ENCODE peak calls at places on chromosomes 2 and 18, in four cellular contexts. U is endodermal cell, M is cardiac fibroblast, A is iPS DF 6.9. Y is an unnamed sample.
A peak's percentile ranks its signal among the peaks of the same experiment; 100 is the strongest.

GRCh38 chr2:202909394-202910192 is 1.9 kb downstream of the WDR12 start:
- DNase-seq in A (no peak), U (no peak), M (peak; percentile 36), Y (no peak)

GRCh38 chr2:231673348-231673770 is 35.0 kb upstream of the PTMA start:
- DNase-seq in A (peak; percentile 87), U (peak; percentile 99), M (no peak), Y (no peak)

GRCh38 chr2:204289066-204289465 is 256.2 kb upstream of the PARD3B start:
- DNase-seq in A (no peak), U (no peak), M (no peak), Y (no peak)

GRCh38 chr2:43714164-43714563 is 37.9 kb upstream of the C1GALT1C1L start:
- DNase-seq in M (peak; percentile 58), U (no peak), A (no peak), Y (peak; percentile 86)

GRCh38 chr2:102895386-102895785 is 133.6 kb downstream of the TMEM182 start:
- DNase-seq in U (peak; percentile 67), M (no peak), A (peak; percentile 7), Y (no peak)

GRCh38 chr2:69122271-69122670 is 109.3 kb downstream of the ANTXR1 start:
- DNase-seq in U (no peak), A (no peak), M (peak; percentile 85), Y (peak; percentile 61)

GRCh38 chr2:8576525-8577157 is 105.2 kb upstream of the ID2 start:
- DNase-seq in A (no peak), M (no peak), U (no peak), Y (no peak)

GRCh38 chr2:143258126-143258892 is 129.1 kb downstream of the ARHGAP15 start:
- DNase-seq in M (no peak), U (no peak), A (no peak), Y (no peak)

GRCh38 chr2:217942731-217943335 is 60.0 kb downstream of the TNS1 start:
- DNase-seq in A (no peak), M (no peak), U (no peak), Y (no peak)

GRCh38 chr2:197777823-197778407 is 7.2 kb downstream of the BOLL start:
- DNase-seq in M (peak; percentile 68), U (peak; percentile 46), A (no peak), Y (peak; percentile 66)

GRCh38 chr2:105381119-105381668 is 17.7 kb downstream of the FHL2 start:
- DNase-seq in U (no peak), A (no peak), M (peak; percentile 36), Y (no peak)

GRCh38 chr2:44290271-44290670 is 15.0 kb downstream of the SLC3A1 start:
- DNase-seq in U (no peak), M (peak; percentile 57), A (no peak), Y (peak; percentile 68)

GRCh38 chr18:44130365-44130942 is 550.2 kb upstream of the SETBP1 start:
- DNase-seq in M (peak; percentile 61), U (peak; percentile 72), A (peak; percentile 35), Y (peak; percentile 64)

GRCh38 chr2:113181491-113182051 is 7.8 kb downstream of the PSD4 start:
- DNase-seq in M (no peak), A (no peak), U (no peak), Y (no peak)

GRCh38 chr2:239467956-239468490 is 67.2 kb upstream of the HDAC4 start:
- DNase-seq in U (peak; percentile 17), M (no peak), A (no peak), Y (no peak)

DNA sequence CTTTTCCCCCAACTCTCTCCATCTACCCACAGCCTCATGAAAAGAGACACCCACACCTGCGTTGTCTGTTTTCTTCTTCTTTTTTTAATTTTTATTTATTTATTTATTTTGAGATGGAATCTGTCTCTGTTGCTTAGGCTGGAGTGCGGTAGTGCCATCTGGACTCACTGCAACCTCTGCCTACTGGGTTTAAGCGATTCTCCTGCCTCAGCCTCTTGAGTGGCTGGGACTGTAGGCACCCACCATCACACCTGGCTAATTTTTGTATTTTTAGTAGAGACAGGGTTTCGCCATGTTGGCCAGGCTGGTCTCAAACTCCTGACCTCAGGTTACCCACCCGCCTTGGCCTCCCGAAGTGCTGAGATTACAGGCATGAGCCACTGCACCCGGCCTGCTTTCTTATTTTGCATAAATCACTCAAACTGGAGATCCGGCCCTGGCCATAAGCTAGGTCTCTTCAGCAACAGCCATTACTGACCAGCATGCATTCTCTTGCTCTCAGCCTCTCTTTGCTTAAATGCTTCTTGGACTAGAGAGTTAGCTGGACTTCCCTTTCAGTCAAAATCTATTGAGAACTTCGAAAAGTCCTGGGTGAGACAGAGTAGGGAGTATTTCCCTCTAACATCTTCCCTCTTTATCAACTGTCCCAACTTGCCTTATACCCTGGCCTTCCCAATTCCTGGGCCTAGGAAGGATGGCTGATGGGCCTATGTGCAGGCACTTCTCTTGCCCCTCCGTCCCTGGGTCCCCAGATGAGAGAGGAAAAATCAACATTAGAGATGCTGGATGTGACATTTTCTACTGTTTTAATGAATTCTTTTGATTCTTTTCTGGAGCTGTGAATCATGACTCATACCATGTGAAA is 27.3 kb downstream of the MYCN start:
- DNase-seq in A (no peak), U (peak; percentile 37), M (no peak), Y (no peak)
- H3K4me3 ChIP-seq in A (no peak overlapping the region), U (no peak overlapping the region), M (no peak overlapping the region), Y (no peak overlapping the region)

GRCh38 chr2:170925923-170926322 is 3.1 kb upstream of the GORASP2 start:
- DNase-seq in A (no peak), M (no peak), U (no peak), Y (no peak)

GRCh38 chr2:170926743-170927297 is 2.2 kb upstream of the GORASP2 start:
- DNase-seq in A (no peak), M (no peak), U (no peak), Y (no peak)

GRCh38 chr2:170922683-170923494 is 6.2 kb upstream of the GORASP2 start:
- DNase-seq in M (no peak), A (no peak), U (no peak), Y (no peak)

GRCh38 chr2:170924969-170925368 is 4.1 kb upstream of the GORASP2 start:
- DNase-seq in M (no peak), A (no peak), U (no peak), Y (no peak)

GRCh38 chr2:170923799-170924198 is 5.3 kb upstream of the GORASP2 start:
- DNase-seq in A (no peak), U (no peak), M (no peak), Y (no peak)
- H3K4me3 ChIP-seq in A (no peak overlapping the region), U (no peak overlapping the region), M (no peak overlapping the region), Y (no peak overlapping the region)

DNA sequence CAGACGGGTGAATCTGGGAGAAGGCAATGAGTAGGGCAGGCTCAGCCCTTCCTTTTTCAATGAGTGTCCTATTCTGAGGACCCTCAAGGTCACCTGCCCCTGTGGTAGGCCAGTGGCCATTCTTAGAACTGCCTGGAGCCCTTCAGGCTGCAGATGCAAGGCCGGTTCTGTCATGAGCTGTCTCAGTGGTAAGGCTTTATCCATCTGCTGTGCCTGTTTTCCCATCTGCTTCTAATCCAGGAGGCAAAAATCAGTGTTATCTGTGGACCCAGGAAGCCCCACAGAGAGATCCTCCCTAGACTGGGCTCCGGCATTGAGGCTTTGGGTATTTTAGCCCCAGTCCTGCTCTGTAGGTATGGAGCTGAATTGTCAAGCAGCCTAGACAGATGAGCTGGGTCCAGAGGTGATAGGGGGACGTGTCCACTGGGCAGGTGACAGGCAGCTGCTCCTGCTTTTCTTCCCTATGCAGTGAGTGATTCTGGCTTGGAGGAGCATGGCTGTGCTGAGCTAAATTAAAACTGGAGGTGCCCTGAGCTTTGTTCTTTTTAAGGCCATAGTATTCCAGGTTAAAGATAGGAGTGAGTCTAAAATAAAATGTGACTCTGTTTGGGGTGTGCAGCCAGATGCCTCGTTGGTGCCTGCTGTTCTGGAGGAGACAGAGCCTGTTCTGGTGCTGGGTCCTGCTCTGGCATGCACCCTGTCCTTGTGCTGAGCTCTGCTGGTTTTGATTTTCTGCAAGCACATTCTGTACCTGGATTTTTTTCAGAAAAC is 92.5 kb downstream of the FHOD3 start:
- DNase-seq in M (no peak), A (no peak), U (no peak), Y (no peak)
- H3K4me3 ChIP-seq in M (no peak overlapping the region), A (no peak overlapping the region), U (no peak overlapping the region), Y (no peak overlapping the region)

GRCh38 chr2:157836531-157836930 is 39.6 kb downstream of the ACVR1 start:
- DNase-seq in U (no peak), M (no peak), A (no peak), Y (no peak)

GRCh38 chr2:157838442-157839161 is 37.5 kb downstream of the ACVR1 start:
- DNase-seq in A (no peak), M (peak; percentile 78), U (peak; percentile 69), Y (peak; percentile 83)

GRCh38 chr2:157839162-157839801 is 36.8 kb downstream of the ACVR1 start:
- DNase-seq in M (peak; percentile 52), A (peak; percentile 66), U (peak; percentile 91), Y (peak; percentile 64)

GRCh38 chr2:157839822-157840221 is 36.3 kb downstream of the ACVR1 start:
- DNase-seq in A (no peak), U (no peak), M (no peak), Y (no peak)

GRCh38 chr2:157837851-157838441 is 38.2 kb downstream of the ACVR1 start:
- DNase-seq in A (no peak), M (peak; percentile 33), U (no peak), Y (no peak)
- H3K4me3 ChIP-seq in A (no peak overlapping the region), M (peak overlapping the region; percentile 22), U (no peak overlapping the region), Y (peak overlapping the region; percentile 63)

DNA sequence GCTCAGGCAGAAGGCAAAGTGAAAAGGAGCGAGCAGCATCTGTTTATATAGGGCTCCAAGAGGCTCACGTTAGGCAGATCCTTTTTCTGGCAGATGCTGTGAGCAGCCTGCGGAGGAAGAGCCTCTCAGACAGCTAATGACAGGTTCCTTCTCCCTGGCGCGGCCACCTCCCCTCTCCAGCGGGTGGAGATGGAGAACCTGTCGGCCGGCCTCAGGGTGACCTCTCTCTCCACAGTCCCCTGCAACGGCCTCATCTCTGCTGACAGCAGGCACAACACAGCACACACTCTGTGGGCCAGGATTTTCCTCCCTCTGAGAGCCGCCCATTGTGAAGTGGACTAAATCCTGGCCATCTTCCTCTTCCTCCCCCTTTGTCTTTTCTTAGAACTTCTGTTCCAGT is 119.8 kb downstream of the PRKCE start:
- DNase-seq in U (peak; percentile 73), M (peak; percentile 9), A (no peak), Y (no peak)
- H3K4me3 ChIP-seq in U (no peak overlapping the region), M (no peak overlapping the region), A (no peak overlapping the region), Y (peak overlapping the region; percentile 47)

DNA sequence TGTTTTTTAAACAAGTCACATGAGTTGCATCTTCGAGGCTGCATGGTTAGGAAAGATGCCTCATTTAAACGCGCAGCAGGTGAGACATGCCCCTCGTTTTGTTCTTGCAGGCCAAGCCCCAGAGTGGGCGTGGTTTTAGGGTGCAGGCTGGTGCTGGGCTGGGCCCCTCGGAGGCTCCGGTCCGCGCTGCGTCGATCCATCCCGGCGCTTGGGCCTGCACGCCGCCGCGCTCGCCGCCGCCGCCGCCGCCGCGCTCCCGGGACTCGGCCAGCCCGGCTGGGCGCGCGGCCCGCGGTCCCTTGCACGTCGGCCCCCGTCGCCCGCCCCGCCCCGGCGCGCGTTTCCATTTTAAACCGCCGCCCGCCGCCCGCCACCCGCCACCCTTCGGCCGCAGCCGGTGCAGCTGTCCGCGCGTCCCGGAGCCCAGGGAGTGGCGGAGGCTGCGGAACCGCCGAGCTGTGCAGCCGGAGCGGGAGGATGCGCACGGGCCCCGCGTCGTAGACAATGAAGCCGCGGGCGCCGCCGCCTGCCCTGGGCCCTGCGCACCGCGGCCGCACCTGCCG is 175.5 kb downstream of the AGAP1 start:
- DNase-seq in A (peak; percentile 77), M (peak; percentile 73), U (peak; percentile 95), Y (peak; percentile 67)
- H3K4me3 ChIP-seq in A (peak overlapping the region; percentile 76), M (peak overlapping the region; percentile 13), U (no peak overlapping the region), Y (peak overlapping the region; percentile 30)

DNA sequence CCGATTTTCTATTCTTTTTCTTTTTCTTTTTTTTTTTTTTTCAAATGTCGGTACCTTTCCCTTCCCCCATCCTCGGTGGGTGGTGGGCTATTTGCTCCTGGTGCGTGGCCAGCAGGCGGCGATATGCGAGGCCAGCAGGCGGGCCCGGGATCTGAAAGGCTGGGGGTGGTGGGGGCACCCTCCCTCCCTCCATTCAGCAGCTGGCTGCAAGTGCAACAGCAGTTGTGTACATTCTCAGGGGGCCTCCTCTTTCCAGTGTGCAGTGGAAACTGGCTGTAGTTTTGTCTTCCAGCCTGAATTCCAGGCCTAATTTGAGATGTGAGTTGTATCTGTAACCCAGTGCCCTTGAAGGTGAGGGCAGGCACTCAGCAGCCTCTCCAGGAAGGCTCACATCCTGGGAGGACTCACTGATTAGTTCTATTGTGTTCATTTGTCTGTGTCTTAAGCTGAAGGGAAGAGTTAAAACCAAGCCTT is 3.1 kb downstream of the MYCN start:
- DNase-seq in A (no peak), M (no peak), U (peak; percentile 87), Y (no peak)
- H3K4me3 ChIP-seq in A (peak overlapping the region; percentile 98), M (no peak overlapping the region), U (peak overlapping the region; percentile 98), Y (no peak overlapping the region)

Y was measured in foreskin fibroblast.